ENCODE peak calls at places on chromosomes 12 and 14, in six cellular contexts. One of them, this sample, is unnamed.

GRCh38 chr12:116291218-116291617 is 13.7 kb upstream of the MED13L start:
- DNase-seq in H9: no peak
- DNase-seq in neuronal stem cell: no peak
- DNase-seq in trophoblast cell: no peak
- DNase-seq in IMR-90: no peak
- DNase-seq in H1: no peak
- DNase-seq in this sample: no peak

GRCh38 chr14:55416866-55417265 is 5.2 kb upstream of the ATG14 start:
- DNase-seq in H9: peak; percentile 45
- DNase-seq in neuronal stem cell: peak; percentile 18
- DNase-seq in trophoblast cell: peak; percentile 42
- DNase-seq in IMR-90: no peak
- DNase-seq in H1: no peak
- DNase-seq in this sample: peak; percentile 18

GRCh38 chr14:64770751-64771150 is 66.5 kb downstream of the PLEKHG3 start:
- DNase-seq in H9: no peak
- DNase-seq in neuronal stem cell: no peak
- DNase-seq in trophoblast cell: no peak
- DNase-seq in IMR-90: no peak
- DNase-seq in H1: no peak
- DNase-seq in this sample: no peak

GRCh38 chr14:23376477-23377200 is at the start of gene CMTM5:
- DNase-seq in H9: peak; percentile 66
- DNase-seq in neuronal stem cell: peak; percentile 51
- DNase-seq in trophoblast cell: no peak
- DNase-seq in IMR-90: no peak
- DNase-seq in H1: no peak
- DNase-seq in this sample: no peak

GRCh38 chr14:75542585-75543091 is 20.4 kb downstream of the BATF start:
- DNase-seq in H9: no peak
- DNase-seq in neuronal stem cell: no peak
- DNase-seq in trophoblast cell: peak; percentile 78
- DNase-seq in IMR-90: no peak
- DNase-seq in H1: no peak
- DNase-seq in this sample: peak; percentile 65

GRCh38 chr12:2589381-2589780 is 205.4 kb upstream of the FKBP4 start:
- DNase-seq in H9: no peak
- DNase-seq in neuronal stem cell: no peak
- DNase-seq in trophoblast cell: peak; percentile 65
- DNase-seq in IMR-90: no peak
- DNase-seq in H1: no peak
- DNase-seq in this sample: no peak

GRCh38 chr12:57213068-57213715 is 3.4 kb upstream of the NXPH4 start:
- DNase-seq in H9: peak; percentile 89
- DNase-seq in neuronal stem cell: no peak
- DNase-seq in trophoblast cell: peak; percentile 92
- DNase-seq in IMR-90: peak; percentile 81
- DNase-seq in H1: no peak
- DNase-seq in this sample: peak; percentile 85

GRCh38 chr12:501722-502447 is 42.1 kb downstream of the B4GALNT3 start:
- DNase-seq in H9: peak; percentile 68
- DNase-seq in neuronal stem cell: no peak
- DNase-seq in trophoblast cell: no peak
- DNase-seq in IMR-90: no peak
- DNase-seq in H1: no peak
- DNase-seq in this sample: no peak

GRCh38 chr12:116880213-116880816 is 926 bp downstream of the HRK start:
- DNase-seq in H9: peak; percentile 38
- DNase-seq in neuronal stem cell: no peak
- DNase-seq in trophoblast cell: peak; percentile 17
- DNase-seq in IMR-90: no peak
- DNase-seq in H1: no peak
- DNase-seq in this sample: peak; percentile 11

GRCh38 chr14:74980398-74980745 is 22.3 kb upstream of the EIF2B2 start:
- DNase-seq in H9: no peak
- DNase-seq in neuronal stem cell: no peak
- DNase-seq in trophoblast cell: no peak
- DNase-seq in IMR-90: no peak
- DNase-seq in H1: no peak
- DNase-seq in this sample: no peak

GRCh38 chr12:11607313-11608081 is 42.0 kb upstream of the ETV6 start:
- DNase-seq in H9: no peak
- DNase-seq in neuronal stem cell: no peak
- DNase-seq in trophoblast cell: peak; percentile 41
- DNase-seq in IMR-90: peak; percentile 65
- DNase-seq in H1: no peak
- DNase-seq in this sample: peak; percentile 51

GRCh38 chr12:52585951-52586350 is 12.3 kb upstream of the KRT74 start:
- DNase-seq in H9: peak; percentile 22
- DNase-seq in neuronal stem cell: no peak
- DNase-seq in trophoblast cell: no peak
- DNase-seq in IMR-90: no peak
- DNase-seq in H1: no peak
- DNase-seq in this sample: no peak

GRCh38 chr12:10241781-10242180 is 29.1 kb downstream of the GABARAPL1 start:
- DNase-seq in H9: no peak
- DNase-seq in neuronal stem cell: no peak
- DNase-seq in trophoblast cell: no peak
- DNase-seq in IMR-90: no peak
- DNase-seq in H1: no peak
- DNase-seq in this sample: peak; percentile 56

GRCh38 chr12:13336216-13336615 is 139.7 kb downstream of the EMP1 start:
- DNase-seq in H9: no peak
- DNase-seq in neuronal stem cell: no peak
- DNase-seq in trophoblast cell: no peak
- DNase-seq in IMR-90: no peak
- DNase-seq in H1: no peak
- DNase-seq in this sample: no peak

GRCh38 chr12:117342682-117343081 is 18.7 kb downstream of the NOS1 start:
- DNase-seq in H9: no peak
- DNase-seq in neuronal stem cell: no peak
- DNase-seq in trophoblast cell: no peak
- DNase-seq in IMR-90: no peak
- DNase-seq in H1: no peak
- DNase-seq in this sample: no peak

GRCh38 chr12:28958553-28959195 is 190.4 kb upstream of the FAR2 start:
- DNase-seq in H9: no peak
- DNase-seq in neuronal stem cell: no peak
- DNase-seq in trophoblast cell: peak; percentile 29
- DNase-seq in IMR-90: peak; percentile 49
- DNase-seq in H1: no peak
- DNase-seq in this sample: no peak

GRCh38 chr12:82862876-82863649 is 176.4 kb downstream of the TMTC2 start:
- DNase-seq in H9: no peak
- DNase-seq in neuronal stem cell: no peak
- DNase-seq in trophoblast cell: no peak
- DNase-seq in IMR-90: no peak
- DNase-seq in H1: no peak
- DNase-seq in this sample: no peak

GRCh38 chr14:29320261-29320660 is 553.7 kb downstream of the FOXG1 start:
- DNase-seq in H9: no peak
- DNase-seq in neuronal stem cell: no peak
- DNase-seq in trophoblast cell: peak; percentile 38
- DNase-seq in IMR-90: peak; percentile 51
- DNase-seq in H1: peak; percentile 1
- DNase-seq in this sample: peak; percentile 10

GRCh38 chr12:30796891-30797371 is 42.2 kb upstream of the CAPRIN2 start:
- DNase-seq in H9: peak; percentile 66
- DNase-seq in neuronal stem cell: no peak
- DNase-seq in trophoblast cell: peak; percentile 11
- DNase-seq in IMR-90: peak; percentile 47
- DNase-seq in H1: no peak
- DNase-seq in this sample: peak; percentile 50

GRCh38 chr12:120262852-120263724 is 2.4 kb downstream of the PXN start:
- DNase-seq in H9: peak; percentile 29
- DNase-seq in neuronal stem cell: no peak
- DNase-seq in trophoblast cell: peak; percentile 53
- DNase-seq in IMR-90: no peak
- DNase-seq in H1: no peak
- DNase-seq in this sample: no peak

GRCh38 chr14:33781267-33781666 is 169.6 kb downstream of the EGLN3 start:
- DNase-seq in H9: no peak
- DNase-seq in neuronal stem cell: no peak
- DNase-seq in trophoblast cell: no peak
- DNase-seq in IMR-90: no peak
- DNase-seq in H1: no peak
- DNase-seq in this sample: peak; percentile 37

GRCh38 chr14:96902004-96902403 is 104.8 kb downstream of the VRK1 start:
- DNase-seq in H9: no peak
- DNase-seq in neuronal stem cell: no peak
- DNase-seq in trophoblast cell: no peak
- DNase-seq in IMR-90: no peak
- DNase-seq in H1: no peak
- DNase-seq in this sample: no peak

GRCh38 chr14:103846569-103847438 is 571 bp downstream of the PPP1R13B start:
- DNase-seq in H9: peak; percentile 41
- DNase-seq in neuronal stem cell: no peak
- DNase-seq in trophoblast cell: peak; percentile 60
- DNase-seq in IMR-90: no peak
- DNase-seq in H1: no peak
- DNase-seq in this sample: peak; percentile 8

GRCh38 chr14:98700748-98701147 is 571.2 kb downstream of the BCL11B start:
- DNase-seq in H9: no peak
- DNase-seq in neuronal stem cell: no peak
- DNase-seq in trophoblast cell: no peak
- DNase-seq in IMR-90: no peak
- DNase-seq in H1: no peak
- DNase-seq in this sample: no peak

GRCh38 chr12:28830491-28830890 is 318.6 kb upstream of the FAR2 start:
- DNase-seq in H9: peak; percentile 88
- DNase-seq in neuronal stem cell: no peak
- DNase-seq in trophoblast cell: no peak
- DNase-seq in IMR-90: no peak
- DNase-seq in H1: peak; percentile 3
- DNase-seq in this sample: no peak

GRCh38 chr14:77099425-77100167 is 1.5 kb downstream of the CIPC start:
- DNase-seq in H9: no peak
- DNase-seq in neuronal stem cell: no peak
- DNase-seq in trophoblast cell: peak; percentile 66
- DNase-seq in IMR-90: peak; percentile 78
- DNase-seq in H1: no peak
- DNase-seq in this sample: peak; percentile 47

GRCh38 chr14:77103475-77103874 is 5.4 kb downstream of the CIPC start:
- DNase-seq in H9: no peak
- DNase-seq in neuronal stem cell: no peak
- DNase-seq in trophoblast cell: peak; percentile 42
- DNase-seq in IMR-90: no peak
- DNase-seq in H1: no peak
- DNase-seq in this sample: no peak

GRCh38 chr14:77102154-77102553 is 4.1 kb downstream of the CIPC start:
- DNase-seq in H9: no peak
- DNase-seq in neuronal stem cell: no peak
- DNase-seq in trophoblast cell: peak; percentile 84
- DNase-seq in IMR-90: no peak
- DNase-seq in H1: no peak
- DNase-seq in this sample: no peak

GRCh38 chr14:77098470-77099353 is 654 bp downstream of the CIPC start:
- DNase-seq in H9: peak; percentile 44
- DNase-seq in neuronal stem cell: no peak
- DNase-seq in trophoblast cell: peak; percentile 45
- DNase-seq in IMR-90: no peak
- DNase-seq in H1: no peak
- DNase-seq in this sample: no peak

GRCh38 chr14:77100961-77101360 is 2.9 kb downstream of the CIPC start:
- DNase-seq in H9: no peak
- DNase-seq in neuronal stem cell: no peak
- DNase-seq in trophoblast cell: no peak
- DNase-seq in IMR-90: peak; percentile 27
- DNase-seq in H1: no peak
- DNase-seq in this sample: no peak
- H3K9ac ChIP-seq in H9: no peak overlapping the region
- H3K9ac ChIP-seq in neuronal stem cell: no peak overlapping the region
- H3K9ac ChIP-seq in trophoblast cell: no peak overlapping the region
- H3K9ac ChIP-seq in IMR-90: no peak overlapping the region
- H3K9ac ChIP-seq in H1: no peak overlapping the region
- H3K9ac ChIP-seq in this sample: no peak overlapping the region

GRCh38 chr12:78269620-78270019 is 438.9 kb downstream of the NAV3 start:
- DNase-seq in H9: no peak
- DNase-seq in neuronal stem cell: no peak
- DNase-seq in trophoblast cell: peak; percentile 3
- DNase-seq in IMR-90: no peak
- DNase-seq in H1: no peak
- DNase-seq in this sample: no peak
- H3K14ac ChIP-seq in H9: no peak overlapping the region
- H3K14ac ChIP-seq in neuronal stem cell: no peak overlapping the region
- H3K14ac ChIP-seq in trophoblast cell: no peak overlapping the region
- H3K14ac ChIP-seq in IMR-90: no peak overlapping the region
- H3K14ac ChIP-seq in H1: no peak overlapping the region
- H3K14ac ChIP-seq in this sample: no peak overlapping the region

GRCh38 chr12:19689226-19689625 is 249.9 kb downstream of the AEBP2 start:
- DNase-seq in H9: no peak
- DNase-seq in neuronal stem cell: no peak
- DNase-seq in trophoblast cell: no peak
- DNase-seq in IMR-90: no peak
- DNase-seq in H1: no peak
- DNase-seq in this sample: no peak
- H4K8ac ChIP-seq in H9: no peak overlapping the region
- H4K8ac ChIP-seq in neuronal stem cell: no peak overlapping the region
- H4K8ac ChIP-seq in trophoblast cell: no peak overlapping the region
- H4K8ac ChIP-seq in IMR-90: no peak overlapping the region
- H4K8ac ChIP-seq in H1: no peak overlapping the region
- H4K8ac ChIP-seq in this sample: no peak overlapping the region

GRCh38 chr14:77653473-77653872 is 37.0 kb upstream of the SPTLC2 start:
- DNase-seq in H9: peak; percentile 73
- DNase-seq in neuronal stem cell: no peak
- DNase-seq in trophoblast cell: no peak
- DNase-seq in IMR-90: no peak
- DNase-seq in H1: no peak
- DNase-seq in this sample: no peak
- H3K9ac ChIP-seq in H9: no peak overlapping the region
- H3K9ac ChIP-seq in neuronal stem cell: peak overlapping the region; percentile 24
- H3K9ac ChIP-seq in trophoblast cell: no peak overlapping the region
- H3K9ac ChIP-seq in IMR-90: no peak overlapping the region
- H3K9ac ChIP-seq in H1: no peak overlapping the region
- H3K9ac ChIP-seq in this sample: no peak overlapping the region

GRCh38 chr14:67851785-67852410 is 32.3 kb downstream of the RAD51B start:
- DNase-seq in H9: no peak
- DNase-seq in neuronal stem cell: no peak
- DNase-seq in trophoblast cell: peak; percentile 4
- DNase-seq in IMR-90: no peak
- DNase-seq in H1: no peak
- DNase-seq in this sample: no peak
- H3K14ac ChIP-seq in H9: no peak overlapping the region
- H3K14ac ChIP-seq in neuronal stem cell: no peak overlapping the region
- H3K14ac ChIP-seq in trophoblast cell: no peak overlapping the region
- H3K14ac ChIP-seq in IMR-90: no peak overlapping the region
- H3K14ac ChIP-seq in H1: no peak overlapping the region
- H3K14ac ChIP-seq in this sample: no peak overlapping the region

GRCh38 chr12:98352218-98352811 is 163.1 kb upstream of the TMPO start:
- DNase-seq in H9: no peak
- DNase-seq in neuronal stem cell: no peak
- DNase-seq in trophoblast cell: peak; percentile 46
- DNase-seq in IMR-90: peak; percentile 91
- DNase-seq in H1: peak; percentile 33
- DNase-seq in this sample: peak; percentile 94
- H4K8ac ChIP-seq in H9: no peak overlapping the region
- H4K8ac ChIP-seq in neuronal stem cell: no peak overlapping the region
- H4K8ac ChIP-seq in trophoblast cell: no peak overlapping the region
- H4K8ac ChIP-seq in IMR-90: no peak overlapping the region
- H4K8ac ChIP-seq in H1: no peak overlapping the region
- H4K8ac ChIP-seq in this sample: no peak overlapping the region